ENCODE peak calls at places on chromosomes 11 and 22, in nine cellular contexts. One of them, this sample, is unnamed.
A peak's percentile ranks its signal among the peaks of the same experiment; 100 is the strongest.

GRCh38 chr11:58524232-58525036 is 16.5 kb upstream of the OR5B21 start:
- DNase-seq in cardiac muscle cell: peak; percentile 92
- DNase-seq in SK-N-SH: peak; percentile 61
- DNase-seq in sigmoid colon: peak; percentile 82
- DNase-seq in left ventricle myocardium inferior: peak; percentile 31
- DNase-seq in HCT116: peak; percentile 71
- DNase-seq in tibial nerve: peak; percentile 79
- DNase-seq in colonic mucosa: peak; percentile 77
- DNase-seq in stomach: peak; percentile 69
- DNase-seq in this sample: peak; percentile 63

GRCh38 chr22:50247748-50248147 is 2.9 kb upstream of the TUBGCP6 start:
- DNase-seq in stomach: peak; percentile 78
- DNase-seq in SK-N-SH: peak; percentile 81
- DNase-seq in colonic mucosa: peak; percentile 86
- DNase-seq in cardiac muscle cell: peak; percentile 81
- DNase-seq in tibial nerve: no peak
- DNase-seq in sigmoid colon: no peak
- DNase-seq in HCT116: peak; percentile 64
- DNase-seq in left ventricle myocardium inferior: no peak
- DNase-seq in this sample: peak; percentile 67

GRCh38 chr11:131392528-131393255 is 22.3 kb downstream of the NTM start:
- DNase-seq in sigmoid colon: no peak
- DNase-seq in colonic mucosa: no peak
- DNase-seq in left ventricle myocardium inferior: no peak
- DNase-seq in stomach: no peak
- DNase-seq in HCT116: no peak
- DNase-seq in SK-N-SH: no peak
- DNase-seq in tibial nerve: no peak
- DNase-seq in cardiac muscle cell: peak; percentile 34
- DNase-seq in this sample: no peak

GRCh38 chr11:83036701-83037100 is 35.0 kb downstream of the RAB30 start:
- DNase-seq in colonic mucosa: no peak
- DNase-seq in tibial nerve: no peak
- DNase-seq in sigmoid colon: no peak
- DNase-seq in SK-N-SH: no peak
- DNase-seq in cardiac muscle cell: no peak
- DNase-seq in stomach: no peak
- DNase-seq in left ventricle myocardium inferior: no peak
- DNase-seq in HCT116: no peak
- DNase-seq in this sample: no peak

GRCh38 chr11:130871616-130872015 is 44.7 kb downstream of the SNX19 start:
- DNase-seq in stomach: no peak
- DNase-seq in tibial nerve: no peak
- DNase-seq in HCT116: no peak
- DNase-seq in SK-N-SH: no peak
- DNase-seq in sigmoid colon: no peak
- DNase-seq in left ventricle myocardium inferior: no peak
- DNase-seq in colonic mucosa: no peak
- DNase-seq in cardiac muscle cell: no peak
- DNase-seq in this sample: no peak

GRCh38 chr11:124762077-124762623 is at the start of gene ESAM:
- DNase-seq in SK-N-SH: peak; percentile 85
- DNase-seq in HCT116: no peak
- DNase-seq in cardiac muscle cell: no peak
- DNase-seq in tibial nerve: no peak
- DNase-seq in stomach: peak; percentile 76
- DNase-seq in left ventricle myocardium inferior: peak; percentile 59
- DNase-seq in sigmoid colon: no peak
- DNase-seq in colonic mucosa: peak; percentile 84
- DNase-seq in this sample: peak; percentile 71

GRCh38 chr11:1181420-1181819 is 23.7 kb downstream of the MUC5AC start:
- DNase-seq in HCT116: no peak
- DNase-seq in left ventricle myocardium inferior: no peak
- DNase-seq in colonic mucosa: no peak
- DNase-seq in sigmoid colon: no peak
- DNase-seq in stomach: no peak
- DNase-seq in SK-N-SH: no peak
- DNase-seq in tibial nerve: no peak
- DNase-seq in cardiac muscle cell: no peak
- DNase-seq in this sample: no peak

GRCh38 chr11:63520606-63521170 is 14.8 kb downstream of the LGALS12 start:
- DNase-seq in HCT116: no peak
- DNase-seq in colonic mucosa: no peak
- DNase-seq in sigmoid colon: no peak
- DNase-seq in cardiac muscle cell: no peak
- DNase-seq in left ventricle myocardium inferior: no peak
- DNase-seq in SK-N-SH: no peak
- DNase-seq in tibial nerve: no peak
- DNase-seq in stomach: no peak
- DNase-seq in this sample: no peak

GRCh38 chr11:121250843-121251242 is 41.7 kb upstream of the SC5D start:
- DNase-seq in HCT116: no peak
- DNase-seq in sigmoid colon: no peak
- DNase-seq in SK-N-SH: no peak
- DNase-seq in stomach: no peak
- DNase-seq in colonic mucosa: no peak
- DNase-seq in cardiac muscle cell: no peak
- DNase-seq in left ventricle myocardium inferior: no peak
- DNase-seq in tibial nerve: no peak
- DNase-seq in this sample: no peak

GRCh38 chr22:31952459-31952858 is 8.1 kb downstream of the YWHAH start:
- DNase-seq in cardiac muscle cell: peak; percentile 86
- DNase-seq in left ventricle myocardium inferior: no peak
- DNase-seq in sigmoid colon: no peak
- DNase-seq in HCT116: no peak
- DNase-seq in colonic mucosa: no peak
- DNase-seq in SK-N-SH: no peak
- DNase-seq in tibial nerve: no peak
- DNase-seq in stomach: no peak
- DNase-seq in this sample: no peak

GRCh38 chr22:31952094-31952401 is 7.7 kb downstream of the YWHAH start:
- DNase-seq in SK-N-SH: peak; percentile 36
- DNase-seq in left ventricle myocardium inferior: no peak
- DNase-seq in tibial nerve: no peak
- DNase-seq in colonic mucosa: no peak
- DNase-seq in HCT116: no peak
- DNase-seq in stomach: no peak
- DNase-seq in cardiac muscle cell: peak; percentile 31
- DNase-seq in sigmoid colon: no peak
- DNase-seq in this sample: no peak

GRCh38 chr22:31954535-31955326 is 10.4 kb downstream of the YWHAH start:
- DNase-seq in left ventricle myocardium inferior: no peak
- DNase-seq in stomach: no peak
- DNase-seq in sigmoid colon: no peak
- DNase-seq in tibial nerve: no peak
- DNase-seq in SK-N-SH: no peak
- DNase-seq in HCT116: no peak
- DNase-seq in colonic mucosa: no peak
- DNase-seq in cardiac muscle cell: no peak
- DNase-seq in this sample: no peak

GRCh38 chr22:31951201-31952093 is 7.1 kb downstream of the YWHAH start:
- DNase-seq in tibial nerve: no peak
- DNase-seq in SK-N-SH: no peak
- DNase-seq in HCT116: no peak
- DNase-seq in left ventricle myocardium inferior: no peak
- DNase-seq in colonic mucosa: no peak
- DNase-seq in cardiac muscle cell: no peak
- DNase-seq in sigmoid colon: no peak
- DNase-seq in stomach: no peak
- DNase-seq in this sample: no peak

GRCh38 chr22:31953251-31953650 is 8.9 kb downstream of the YWHAH start:
- DNase-seq in SK-N-SH: no peak
- DNase-seq in sigmoid colon: no peak
- DNase-seq in colonic mucosa: no peak
- DNase-seq in HCT116: no peak
- DNase-seq in left ventricle myocardium inferior: no peak
- DNase-seq in stomach: no peak
- DNase-seq in tibial nerve: no peak
- DNase-seq in cardiac muscle cell: no peak
- DNase-seq in this sample: no peak
- H3K36me3 ChIP-seq in SK-N-SH: peaks cover 68% of the 10 kb centered on the region
- H3K36me3 ChIP-seq in sigmoid colon: peaks cover 12% of the 10 kb centered on the region
- H3K36me3 ChIP-seq in colonic mucosa: peaks cover 7% of the 10 kb centered on the region
- H3K36me3 ChIP-seq in HCT116: peaks cover 48% of the 10 kb centered on the region
- H3K36me3 ChIP-seq in left ventricle myocardium inferior: peaks cover 38% of the 10 kb centered on the region
- H3K36me3 ChIP-seq in stomach: peaks cover 36% of the 10 kb centered on the region
- H3K36me3 ChIP-seq in tibial nerve: no peaks in the 10 kb centered on the region
- H3K36me3 ChIP-seq in cardiac muscle cell: peaks cover 10% of the 10 kb centered on the region
- H3K36me3 ChIP-seq in this sample: peaks cover 6% of the 10 kb centered on the region

DNA sequence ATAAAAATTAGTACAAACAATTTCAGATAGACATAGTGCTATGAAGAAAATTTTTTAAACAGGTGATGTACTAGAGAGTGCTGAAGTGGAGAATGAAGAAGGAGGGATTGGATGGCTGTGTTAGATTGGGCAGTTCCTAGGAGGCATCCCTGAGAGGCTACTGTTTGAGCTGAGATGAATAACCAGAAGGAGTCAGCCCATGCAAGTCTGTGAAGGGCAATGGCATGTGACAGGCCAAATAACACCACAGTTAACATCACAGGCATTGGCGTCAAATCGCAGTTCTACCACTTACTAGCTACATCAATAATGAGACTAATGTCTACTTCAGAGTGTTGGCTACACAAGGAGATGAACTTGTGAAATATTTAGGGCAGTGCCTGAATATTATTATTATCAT is 35.4 kb downstream of the HORMAD2 start:
- DNase-seq in cardiac muscle cell: peak; percentile 6
- DNase-seq in tibial nerve: no peak
- DNase-seq in sigmoid colon: no peak
- DNase-seq in stomach: no peak
- DNase-seq in left ventricle myocardium inferior: no peak
- DNase-seq in colonic mucosa: no peak
- DNase-seq in HCT116: peak; percentile 8
- DNase-seq in SK-N-SH: no peak
- DNase-seq in this sample: no peak
- H3K27ac ChIP-seq in cardiac muscle cell: no peak overlapping the region
- H3K27ac ChIP-seq in tibial nerve: no peak overlapping the region
- H3K27ac ChIP-seq in sigmoid colon: no peak overlapping the region
- H3K27ac ChIP-seq in stomach: no peak overlapping the region
- H3K27ac ChIP-seq in left ventricle myocardium inferior: no peak overlapping the region
- H3K27ac ChIP-seq in colonic mucosa: no peak overlapping the region
- H3K27ac ChIP-seq in HCT116: no peak overlapping the region
- H3K27ac ChIP-seq in SK-N-SH: no peak overlapping the region
- H3K27ac ChIP-seq in this sample: no peak overlapping the region

GRCh38 chr11:9005087-9005486 is 1.3 kb upstream of the NRIP3 start:
- DNase-seq in SK-N-SH: no peak
- DNase-seq in tibial nerve: no peak
- DNase-seq in left ventricle myocardium inferior: no peak
- DNase-seq in cardiac muscle cell: no peak
- DNase-seq in colonic mucosa: no peak
- DNase-seq in sigmoid colon: no peak
- DNase-seq in stomach: no peak
- DNase-seq in HCT116: no peak
- DNase-seq in this sample: no peak
- H3K4me3 ChIP-seq in SK-N-SH: no peak overlapping the region
- H3K4me3 ChIP-seq in tibial nerve: no peak overlapping the region
- H3K4me3 ChIP-seq in left ventricle myocardium inferior: no peak overlapping the region
- H3K4me3 ChIP-seq in cardiac muscle cell: no peak overlapping the region
- H3K4me3 ChIP-seq in colonic mucosa: no peak overlapping the region
- H3K4me3 ChIP-seq in sigmoid colon: no peak overlapping the region
- H3K4me3 ChIP-seq in stomach: no peak overlapping the region
- H3K4me3 ChIP-seq in HCT116: no peak overlapping the region
- H3K4me3 ChIP-seq in this sample: no peak overlapping the region

GRCh38 chr11:34105079-34105956 is at the start of gene NAT10:
- DNase-seq in cardiac muscle cell: peak; percentile 99
- DNase-seq in HCT116: peak; percentile 98
- DNase-seq in colonic mucosa: peak; percentile 97
- DNase-seq in stomach: peak; percentile 98
- DNase-seq in SK-N-SH: peak; percentile 85
- DNase-seq in left ventricle myocardium inferior: peak; percentile 96
- DNase-seq in tibial nerve: peak; percentile 97
- DNase-seq in sigmoid colon: peak; percentile 99
- DNase-seq in this sample: peak; percentile 98
- H3K36me3 ChIP-seq in cardiac muscle cell: peaks cover 10% of the 10 kb centered on the region
- H3K36me3 ChIP-seq in HCT116: peaks cover 16% of the 10 kb centered on the region
- H3K36me3 ChIP-seq in colonic mucosa: peaks cover under 1% of the 10 kb centered on the region
- H3K36me3 ChIP-seq in stomach: peaks cover 39% of the 10 kb centered on the region
- H3K36me3 ChIP-seq in SK-N-SH: peaks cover 48% of the 10 kb centered on the region
- H3K36me3 ChIP-seq in left ventricle myocardium inferior: peaks cover 42% of the 10 kb centered on the region
- H3K36me3 ChIP-seq in tibial nerve: peaks cover 6% of the 10 kb centered on the region
- H3K36me3 ChIP-seq in sigmoid colon: peaks cover 17% of the 10 kb centered on the region
- H3K36me3 ChIP-seq in this sample: peaks cover 23% of the 10 kb centered on the region

GRCh38 chr11:75328426-75329277 is 22.8 kb downstream of the ARRB1 start:
- DNase-seq in tibial nerve: peak; percentile 81
- DNase-seq in left ventricle myocardium inferior: peak; percentile 70
- DNase-seq in stomach: peak; percentile 79
- DNase-seq in colonic mucosa: peak; percentile 88
- DNase-seq in SK-N-SH: peak; percentile 87
- DNase-seq in cardiac muscle cell: peak; percentile 84
- DNase-seq in HCT116: peak; percentile 35
- DNase-seq in sigmoid colon: peak; percentile 88
- DNase-seq in this sample: peak; percentile 67
- H3K27ac ChIP-seq in tibial nerve: no peak overlapping the region
- H3K27ac ChIP-seq in left ventricle myocardium inferior: peak overlapping the region; percentile 38
- H3K27ac ChIP-seq in stomach: peak overlapping the region; percentile 97
- H3K27ac ChIP-seq in colonic mucosa: peak overlapping the region; percentile 77
- H3K27ac ChIP-seq in SK-N-SH: no peak overlapping the region
- H3K27ac ChIP-seq in cardiac muscle cell: no peak overlapping the region
- H3K27ac ChIP-seq in HCT116: no peak overlapping the region
- H3K27ac ChIP-seq in sigmoid colon: peak overlapping the region; percentile 76
- H3K27ac ChIP-seq in this sample: peak overlapping the region; percentile 25

DNA sequence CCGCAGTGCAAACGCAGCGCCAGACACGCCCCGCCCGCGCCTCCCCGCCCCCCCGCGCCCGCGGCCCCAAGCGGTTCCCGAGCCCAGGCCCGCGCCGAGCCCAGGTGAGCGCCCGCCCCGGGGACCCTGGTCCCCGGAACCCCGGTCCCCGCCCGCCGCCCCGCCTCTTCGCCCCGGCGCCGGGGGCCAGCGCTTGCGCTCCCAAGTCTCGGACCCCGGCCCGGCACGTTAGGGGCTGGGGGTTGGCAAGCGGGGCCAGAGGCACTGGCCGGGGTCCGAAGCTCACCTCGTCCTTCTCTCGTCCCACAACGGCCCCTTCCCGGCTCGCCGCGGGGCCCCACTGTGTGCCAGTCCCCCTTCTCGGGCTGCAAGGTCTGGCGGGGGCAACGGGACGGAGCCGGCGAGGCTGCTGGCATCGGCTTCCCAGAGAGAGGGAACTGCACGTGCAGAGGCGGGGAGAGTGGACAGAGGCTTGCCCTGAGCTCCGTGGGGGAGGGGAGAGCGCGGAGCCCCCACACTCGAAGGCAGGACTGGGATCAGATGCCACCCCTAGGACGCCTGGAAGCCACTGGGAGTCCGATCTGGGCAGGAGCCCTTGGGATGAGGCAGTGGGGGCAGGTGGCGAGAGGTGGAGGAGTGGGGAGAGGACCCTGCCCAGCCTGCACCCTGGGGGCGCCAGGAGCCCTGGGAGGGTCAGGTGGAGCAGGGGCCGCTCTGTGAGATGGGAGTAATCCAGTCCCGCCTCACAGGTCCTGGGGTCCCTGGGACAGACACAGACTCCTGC is 1.8 kb upstream of the AIFM3 start:
- DNase-seq in SK-N-SH: peak; percentile 79
- DNase-seq in cardiac muscle cell: no peak
- DNase-seq in HCT116: no peak
- DNase-seq in colonic mucosa: peak; percentile 55
- DNase-seq in sigmoid colon: no peak
- DNase-seq in stomach: no peak
- DNase-seq in tibial nerve: no peak
- DNase-seq in left ventricle myocardium inferior: no peak
- DNase-seq in this sample: no peak
- H3K4me3 ChIP-seq in SK-N-SH: peak overlapping the region; percentile 46
- H3K4me3 ChIP-seq in cardiac muscle cell: peak overlapping the region; percentile 39
- H3K4me3 ChIP-seq in HCT116: no peak overlapping the region
- H3K4me3 ChIP-seq in colonic mucosa: peak overlapping the region; percentile 50
- H3K4me3 ChIP-seq in sigmoid colon: peak overlapping the region; percentile 47
- H3K4me3 ChIP-seq in stomach: peak overlapping the region; percentile 51
- H3K4me3 ChIP-seq in tibial nerve: no peak overlapping the region
- H3K4me3 ChIP-seq in left ventricle myocardium inferior: peak overlapping the region; percentile 62
- H3K4me3 ChIP-seq in this sample: no peak overlapping the region

This sample was measured in CD4-positive, alpha-beta memory T cell.